ENCODE peak calls at places on chromosomes 4 and X, in four cellular contexts. C is occipital lobe, P is H7, N is pancreas. F is an unnamed sample.

GRCh38 chr4:128513664-128514484 is 226.3 kb upstream of the PGRMC2 start:
- DNase-seq in C (no peak), P (no peak), N (no peak), F (no peak)

GRCh38 chr4:86302242-86302641 is 57.6 kb downstream of the MAPK10 start:
- DNase-seq in C (peak; percentile 31), P (peak; percentile 12), N (no peak), F (peak; percentile 62)

GRCh38 chr4:93751410-93751809 is 77.1 kb upstream of the ATOH1 start:
- DNase-seq in C (no peak), P (no peak), N (no peak), F (no peak)

GRCh38 chr4:147423229-147423628 is 57.7 kb upstream of the EDNRA start:
- DNase-seq in C (no peak), P (no peak), N (no peak), F (no peak)

GRCh38 chrX:24862343-24862742 is 153.4 kb downstream of the ARX start:
- DNase-seq in C (no peak), P (no peak), N (no peak), F (no peak)

GRCh38 chr4:184255361-184255760 is 37.7 kb upstream of the ENPP6 start:
- DNase-seq in C (peak; percentile 17), P (peak; percentile 19), N (no peak), F (no peak)

GRCh38 chr4:6369924-6370645 is 100.4 kb downstream of the WFS1 start:
- DNase-seq in C (no peak), P (peak; percentile 93), N (no peak), F (no peak)

GRCh38 chr4:3668825-3669552 is 97.2 kb upstream of the ADRA2C start:
- DNase-seq in C (no peak), P (peak; percentile 82), N (no peak), F (no peak)

GRCh38 chrX:41441934-41442823 is 5.0 kb upstream of the NYX start:
- DNase-seq in C (peak; percentile 13), P (peak; percentile 98), N (peak; percentile 88), F (peak; percentile 60)

GRCh38 chr4:176270669-176271068 is 1.6 kb upstream of the ASB5 start:
- DNase-seq in C (no peak), P (no peak), N (no peak), F (no peak)

GRCh38 chrX:69493193-69493592 is 10.9 kb upstream of the NALF2 start:
- DNase-seq in C (no peak), P (peak; percentile 47), N (no peak), F (no peak)

GRCh38 chr4:129358571-129358970 is 262.6 kb downstream of the C4orf33 start:
- DNase-seq in C (no peak), P (no peak), N (no peak), F (no peak)

GRCh38 chr4:130233377-130234047 is 1137.6 kb downstream of the C4orf33 start:
- DNase-seq in C (no peak), P (no peak), N (no peak), F (no peak)

GRCh38 chr4:159787901-159788300 is 685.0 kb downstream of the RAPGEF2 start:
- DNase-seq in C (no peak), P (no peak), N (no peak), F (no peak)

GRCh38 chr4:67460574-67460973 is 84.7 kb downstream of the CENPC start:
- DNase-seq in C (no peak), P (no peak), N (no peak), F (no peak)

GRCh38 chrX:46757593-46757992 is 1.3 kb downstream of the SLC9A7 start:
- DNase-seq in C (no peak), P (no peak), N (no peak), F (no peak)

GRCh38 chr4:6548201-6548881 is 26.6 kb upstream of the MAN2B2 start:
- DNase-seq in C (no peak), P (peak; percentile 73), N (no peak), F (no peak)

GRCh38 chr4:75561789-75562188 is 5.9 kb downstream of the ODAPH start:
- DNase-seq in C (no peak), P (peak; percentile 54), N (no peak), F (no peak)

GRCh38 chr4:97984545-97985131 is 158.6 kb downstream of the STPG2 start:
- DNase-seq in C (no peak), P (peak; percentile 26), N (no peak), F (no peak)

GRCh38 chrX:19440713-19441112 is 74.6 kb downstream of the MAP3K15 start:
- DNase-seq in C (no peak), P (no peak), N (no peak), F (no peak)

GRCh38 chr4:102684605-102685052 is 76.1 kb downstream of the MANBA start:
- DNase-seq in C (no peak), P (no peak), N (no peak), F (no peak)

GRCh38 chrX:57528670-57529255 is 63.0 kb upstream of the ZXDB start:
- DNase-seq in C (no peak), P (peak; percentile 1), N (no peak), F (peak; percentile 5)

GRCh38 chr4:38523524-38524448 is 140.2 kb upstream of the KLF3 start:
- DNase-seq in C (no peak), P (no peak), N (no peak), F (no peak)

GRCh38 chr4:185778307-185778706 is 33.7 kb downstream of the SORBS2 start:
- DNase-seq in C (no peak), P (no peak), N (no peak), F (no peak)

GRCh38 chr4:7124643-7125442 is 57.0 kb upstream of the GRPEL1 start:
- DNase-seq in C (no peak), P (no peak), N (no peak), F (peak; percentile 44)

GRCh38 chr4:13328591-13328990 is 155.5 kb downstream of the RAB28 start:
- DNase-seq in C (no peak), P (no peak), N (no peak), F (no peak)

GRCh38 chrX:48470833-48471118 is 716 bp upstream of the SLC38A5 start:
- DNase-seq in C (no peak), P (no peak), N (no peak), F (no peak)

GRCh38 chr4:58247792-58248191 is 1137.6 kb upstream of the IGFBP7 start:
- DNase-seq in C (no peak), P (peak; percentile 13), N (no peak), F (no peak)

GRCh38 chr4:173211838-173212237 is 43.2 kb downstream of the GALNT7 start:
- DNase-seq in C (no peak), P (no peak), N (no peak), F (peak; percentile 35)

GRCh38 chrX:154325541-154325940 is 29.9 kb downstream of the TKTL1 start:
- DNase-seq in C (no peak), P (no peak), N (no peak), F (no peak)

GRCh38 chr4:57137261-57137660 is 27.1 kb upstream of the IGFBP7 start:
- DNase-seq in C (no peak), P (no peak), N (no peak), F (no peak)